ENCODE peak calls at places on chromosomes 4 and X, in six cellular contexts. E is HCT116, Q is stomach, X is H1, B is transverse colon, P is spleen. I is an unnamed sample.
A peak's percentile ranks its signal among the peaks of the same experiment; 100 is the strongest.

GRCh38 chr4:173506780-173507211 is 23.2 kb downstream of the HAND2 start:
- DNase-seq in E (no peak), Q (no peak), X (no peak), B (no peak), P (no peak), I (no peak)

GRCh38 chr4:74105656-74106275 is 6.8 kb upstream of the CXCL2 start:
- DNase-seq in E (no peak), Q (no peak), X (no peak), B (no peak), P (no peak), I (no peak)

GRCh38 chrX:45986971-45987370 is 558.2 kb downstream of the ZNF674 start:
- DNase-seq in E (no peak), Q (no peak), X (no peak), B (no peak), P (no peak), I (no peak)

GRCh38 chr4:169484485-169484884 is 127.9 kb downstream of the NEK1 start:
- DNase-seq in E (no peak), Q (no peak), X (no peak), B (no peak), P (no peak), I (no peak)

GRCh38 chr4:4456351-4456750 is 69.4 kb downstream of the NSG1 start:
- DNase-seq in E (no peak), Q (no peak), X (no peak), B (no peak), P (no peak), I (no peak)

GRCh38 chr4:124964251-124964650 is 251.7 kb upstream of the ANKRD50 start:
- DNase-seq in E (no peak), Q (no peak), X (no peak), B (no peak), P (no peak), I (no peak)

GRCh38 chrX:37349131-37350033 is at the start of gene PRRG1:
- DNase-seq in E (peak; percentile 61), Q (peak; percentile 72), X (peak; percentile 73), B (peak; percentile 77), P (peak; percentile 80), I (peak; percentile 91)

GRCh38 chr4:123667496-123667895 is 270.9 kb downstream of the SPRY1 start:
- DNase-seq in E (no peak), Q (no peak), X (no peak), B (no peak), P (no peak), I (no peak)

GRCh38 chr4:165005352-165005751 is 26.4 kb upstream of the TRIM60 start:
- DNase-seq in E (no peak), Q (no peak), X (no peak), B (no peak), P (no peak), I (no peak)

GRCh38 chrX:69412661-69413060 is 91.5 kb upstream of the NALF2 start:
- DNase-seq in E (no peak), Q (no peak), X (no peak), B (no peak), P (no peak), I (no peak)

GRCh38 chr4:134906404-134907023 is 704.9 kb upstream of the PABPC4L start:
- DNase-seq in E (no peak), Q (no peak), X (no peak), B (no peak), P (no peak), I (no peak)

GRCh38 chr4:75087865-75088264 is 154.9 kb downstream of the PARM1 start:
- DNase-seq in E (no peak), Q (no peak), X (no peak), B (no peak), P (no peak), I (no peak)

GRCh38 chr4:37599092-37599800 is 86.9 kb downstream of the RELL1 start:
- DNase-seq in E (no peak), Q (no peak), X (no peak), B (no peak), P (no peak), I (no peak)

GRCh38 chr4:89021678-89022077 is 35.3 kb downstream of the FAM13A start:
- DNase-seq in E (no peak), Q (no peak), X (no peak), B (no peak), P (no peak), I (no peak)

GRCh38 chr4:88244821-88245579 is 39.4 kb downstream of the PPM1K start:
- DNase-seq in E (no peak), Q (no peak), X (peak; percentile 42), B (peak; percentile 15), P (peak; percentile 89), I (no peak)

GRCh38 chr4:78689700-78690318 is 86.3 kb upstream of the BMP2K start:
- DNase-seq in E (no peak), Q (no peak), X (no peak), B (no peak), P (no peak), I (no peak)

GRCh38 chrX:71195959-71196727 is 26.9 kb upstream of the GJB1 start:
- DNase-seq in E (no peak), Q (no peak), X (no peak), B (no peak), P (no peak), I (no peak)

GRCh38 chrX:24619647-24620046 is 27.5 kb downstream of the PCYT1B start:
- DNase-seq in E (no peak), Q (no peak), X (no peak), B (no peak), P (no peak), I (no peak)

GRCh38 chrX:65581661-65582339 is 47.2 kb upstream of the LAS1L start:
- DNase-seq in E (peak; percentile 48), Q (peak; percentile 65), X (peak; percentile 58), B (peak; percentile 70), P (no peak), I (no peak)

GRCh38 chr4:80199004-80199579 is 1.8 kb downstream of the PRDM8 start:
- DNase-seq in E (no peak), Q (no peak), X (no peak), B (no peak), P (no peak), I (no peak)

GRCh38 chr4:80202784-80203553 is 5.7 kb downstream of the PRDM8 start:
- DNase-seq in E (no peak), Q (no peak), X (peak; percentile 70), B (peak; percentile 53), P (peak; percentile 90), I (no peak)

GRCh38 chr4:80199947-80200346 is 2.6 kb downstream of the PRDM8 start:
- DNase-seq in E (no peak), Q (no peak), X (no peak), B (no peak), P (no peak), I (no peak)

GRCh38 chr4:80202190-80202711 is 4.9 kb downstream of the PRDM8 start:
- DNase-seq in E (no peak), Q (peak; percentile 87), X (peak; percentile 94), B (peak; percentile 89), P (peak; percentile 97), I (no peak)

DNA sequence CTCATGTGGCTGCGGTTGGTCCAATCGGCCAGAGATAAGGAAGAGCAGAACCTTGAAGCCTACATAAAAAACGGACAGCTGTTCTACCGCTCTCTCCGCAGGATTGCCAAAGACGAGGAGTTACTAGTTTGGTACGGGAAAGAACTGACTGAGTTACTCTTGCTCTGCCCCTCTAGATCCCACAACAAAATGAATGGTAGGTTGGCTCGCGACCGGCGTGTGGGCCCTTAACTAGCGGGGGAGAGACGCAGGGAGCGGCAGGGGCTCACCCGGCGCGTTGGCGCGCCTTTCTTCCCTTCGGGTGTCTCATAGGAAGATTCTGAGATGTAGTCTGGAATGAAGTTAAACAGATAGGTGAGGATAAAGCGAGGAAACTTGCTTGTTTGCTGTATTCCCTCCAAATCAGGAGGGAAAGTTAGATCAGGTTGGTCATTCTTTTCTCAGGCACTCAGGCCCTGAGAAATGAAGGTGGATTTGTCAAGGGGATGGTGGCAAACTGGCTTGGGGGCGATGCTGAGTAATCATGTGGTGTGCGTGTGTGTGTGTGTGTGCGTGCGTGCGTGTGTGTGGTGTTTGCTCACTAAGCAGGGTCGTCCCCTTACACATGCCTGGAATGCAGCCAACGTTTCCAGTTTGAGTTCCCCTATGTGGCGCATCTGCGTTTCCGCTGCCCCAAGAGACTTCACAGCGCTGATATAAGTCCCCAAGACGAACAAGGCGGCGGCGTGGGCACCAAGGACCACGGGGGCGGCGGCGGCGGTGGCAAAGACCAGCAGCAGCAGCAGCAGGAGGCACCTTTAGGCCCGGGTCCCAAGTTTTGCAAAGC is 4.2 kb downstream of the PRDM8 start:
- DNase-seq in E (no peak), Q (no peak), X (peak; percentile 54), B (peak; percentile 45), P (no peak), I (no peak)
- H3K27ac ChIP-seq in E (no peak overlapping the region), Q (peak overlapping the region; percentile 86), X (no peak overlapping the region), B (peak overlapping the region; percentile 87), P (no peak overlapping the region), I (peak overlapping the region; percentile 95)

GRCh38 chr4:6892190-6892908 is 17.3 kb upstream of the TBC1D14 start:
- DNase-seq in E (no peak), Q (peak; percentile 48), X (no peak), B (peak; percentile 61), P (peak; percentile 90), I (no peak)
- H3K4me3 ChIP-seq in E (no peak overlapping the region), Q (no peak overlapping the region), X (no peak overlapping the region), B (no peak overlapping the region), P (no peak overlapping the region), I (peak overlapping the region; percentile 10)

GRCh38 chr4:107279729-107280128 is 243.6 kb upstream of the DKK2 start:
- DNase-seq in E (no peak), Q (no peak), X (no peak), B (no peak), P (no peak), I (no peak)

GRCh38 chr4:107278791-107279481 is 242.8 kb upstream of the DKK2 start:
- DNase-seq in E (no peak), Q (no peak), X (no peak), B (no peak), P (no peak), I (no peak)

GRCh38 chr4:107283587-107284559 is 247.8 kb upstream of the DKK2 start:
- DNase-seq in E (no peak), Q (no peak), X (no peak), B (no peak), P (no peak), I (no peak)
- TF ChIP-seq POLR2AphosphoS5 in E (no peak), Q (no peak), X (no peak), B (no peak), P (no peak), I (no peak)

DNA sequence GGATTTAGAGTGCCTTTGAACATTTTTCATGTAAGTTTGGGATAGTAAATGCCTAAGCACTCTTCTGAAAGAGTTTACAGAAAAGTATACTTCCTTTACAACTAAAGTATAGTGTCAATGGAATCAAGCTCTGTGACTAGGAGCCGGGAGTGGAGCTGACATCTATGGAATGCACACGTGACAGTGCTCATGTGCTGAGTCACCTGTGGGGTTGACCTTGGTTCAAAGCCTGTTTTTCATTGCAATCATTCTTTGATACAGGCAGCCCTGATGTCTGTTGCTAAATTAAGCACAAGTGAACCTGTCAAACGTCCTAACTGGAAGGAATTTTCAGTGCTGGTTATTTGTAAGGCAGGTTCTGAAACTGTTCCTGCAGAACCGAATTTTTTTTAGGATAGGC is 82.5 kb downstream of the GPAT3 start:
- DNase-seq in E (peak; percentile 52), Q (peak; percentile 65), X (no peak), B (peak; percentile 50), P (no peak), I (no peak)
- H3K27ac ChIP-seq in E (peak overlapping the region; percentile 55), Q (peak overlapping the region; percentile 71), X (no peak overlapping the region), B (peak overlapping the region; percentile 69), P (no peak overlapping the region), I (peak overlapping the region; percentile 69)

I was measured in esophagus muscularis mucosa.